ENCODE peak calls at places on chromosome 11, in nine cellular contexts. W is vagina; S is mammary epithelial cell; Y is kidney; J is CD8-positive, alpha-beta T cell; M is heart right ventricle; H is GM23248; A is colonic mucosa; N is PC-3. G is an unnamed sample.

GRCh38 chr11:1128333-1129142 is 29.2 kb upstream of the MUC5AC start:
- DNase-seq in M (no peak), J (no peak), S (no peak), H (no peak), A (no peak), Y (peak), N (no peak), W (no peak), G (no peak)

GRCh38 chr11:18392434-18393321 is 1.7 kb upstream of the LDHA start:
- DNase-seq in N (no peak), Y (no peak), J (no peak), S (peak), H (peak), W (no peak), A (no peak), M (no peak), G (no peak)

GRCh38 chr11:63375434-63375833 is 5.8 kb downstream of the SLC22A9 start:
- DNase-seq in H (no peak), Y (no peak), S (no peak), A (no peak), J (no peak), M (no peak), W (no peak), N (no peak), G (no peak)

GRCh38 chr11:128424271-128424709 is 163.1 kb downstream of the ETS1 start:
- DNase-seq in A (peak), M (peak), Y (peak), W (no peak), S (no peak), N (no peak), H (peak), J (no peak), G (no peak)

GRCh38 chr11:5369793-5370192 is 13.8 kb upstream of the OR51M1 start:
- DNase-seq in A (no peak), J (no peak), H (peak), N (peak), Y (no peak), W (no peak), M (no peak), S (no peak), G (no peak)

GRCh38 chr11:68610452-68611116 is 73.8 kb upstream of the GAL start:
- DNase-seq in N (no peak), S (no peak), Y (no peak), A (no peak), W (no peak), H (peak), M (no peak), J (no peak), G (no peak)

GRCh38 chr11:134857035-134857434 is 445.0 kb upstream of the B3GAT1 start:
- DNase-seq in Y (no peak), S (no peak), A (no peak), M (no peak), H (no peak), W (no peak), J (no peak), N (no peak), G (no peak)

GRCh38 chr11:882593-882992 is 28.0 kb downstream of the CHID1 start:
- DNase-seq in J (no peak), Y (no peak), N (no peak), S (no peak), M (no peak), W (no peak), H (no peak), A (no peak), G (no peak)

GRCh38 chr11:61279934-61280656 is 15.0 kb downstream of the VWCE start:
- DNase-seq in J (no peak), Y (peak), A (no peak), W (no peak), S (peak), H (peak), N (peak), M (no peak), G (no peak)

GRCh38 chr11:124075841-124076571 is 34.9 kb upstream of the OR10G7 start:
- DNase-seq in J (no peak), N (no peak), H (peak), Y (peak), M (no peak), S (no peak), A (peak), W (no peak), G (peak)

GRCh38 chr11:14578551-14578956 is 58.4 kb upstream of the PSMA1 start:
- DNase-seq in J (peak), H (no peak), N (peak), M (peak), S (peak), Y (no peak), W (no peak), A (peak), G (no peak)

GRCh38 chr11:75566763-75567279 is 4.8 kb downstream of the SERPINH1 start:
- DNase-seq in N (no peak), J (no peak), S (no peak), W (no peak), A (no peak), Y (no peak), H (no peak), M (no peak), G (no peak)

GRCh38 chr11:19508166-19508565 is 204.5 kb upstream of the NAV2 start:
- DNase-seq in N (peak), W (no peak), A (peak), S (no peak), H (peak), Y (no peak), J (no peak), M (no peak), G (no peak)

GRCh38 chr11:31798057-31799035 is 12.8 kb downstream of the PAX6 start:
- DNase-seq in N (no peak), M (no peak), J (no peak), S (no peak), A (no peak), H (peak), W (peak), Y (no peak), G (no peak)

GRCh38 chr11:1298695-1299492 is 10.5 kb downstream of the TOLLIP start:
- DNase-seq in S (peak), A (peak), N (peak), M (peak), Y (peak), J (no peak), W (no peak), H (peak), G (peak)

GRCh38 chr11:96197221-96197620 is 145.8 kb downstream of the MAML2 start:
- DNase-seq in S (no peak), N (no peak), H (peak), A (no peak), M (no peak), J (no peak), W (no peak), Y (no peak), G (no peak)

GRCh38 chr11:66595245-66595904 is 2.4 kb downstream of the CCS start:
- DNase-seq in H (peak), Y (peak), S (no peak), A (peak), N (no peak), W (no peak), M (peak), J (no peak), G (no peak)

GRCh38 chr11:77598195-77598594 is 8.4 kb downstream of the AQP11 start:
- DNase-seq in W (no peak), A (no peak), Y (no peak), H (no peak), N (peak), J (no peak), M (no peak), S (no peak), G (no peak)

GRCh38 chr11:14359573-14360031 is 619 bp upstream of the RRAS2 start:
- DNase-seq in Y (no peak), A (no peak), M (no peak), W (no peak), J (no peak), H (peak), S (no peak), N (peak), G (no peak)

GRCh38 chr11:86460461-86461404 is 86.0 kb downstream of the CCDC81 start:
- DNase-seq in Y (no peak), N (peak), H (peak), S (no peak), A (no peak), W (no peak), M (no peak), J (no peak), G (no peak)

GRCh38 chr11:102393272-102393730 is 46.3 kb downstream of the BIRC2 start:
- DNase-seq in M (no peak), J (no peak), H (no peak), W (no peak), N (no peak), A (no peak), S (no peak), Y (no peak), G (no peak)

GRCh38 chr11:67240575-67241389 is 25.5 kb upstream of the GRK2 start:
- DNase-seq in J (peak), A (peak), H (peak), W (no peak), M (peak), Y (peak), S (peak), N (peak), G (no peak)

GRCh38 chr11:10998674-10999073 is 140.8 kb upstream of the ZBED5 start:
- DNase-seq in H (no peak), J (no peak), A (no peak), W (no peak), Y (no peak), S (peak), M (no peak), N (no peak), G (no peak)

GRCh38 chr11:103800406-103801114 is 235.9 kb upstream of the DDI1 start:
- DNase-seq in M (peak), S (no peak), N (no peak), Y (no peak), H (peak), W (no peak), J (no peak), A (no peak), G (no peak)

GRCh38 chr11:49505231-49505630 is 296.8 kb upstream of the FOLH1 start:
- DNase-seq in Y (no peak), W (no peak), N (no peak), J (no peak), M (no peak), A (no peak), H (no peak), S (no peak), G (no peak)

GRCh38 chr11:91308069-91308468 is 916.5 kb upstream of the FAT3 start:
- DNase-seq in S (no peak), M (no peak), W (no peak), H (no peak), A (no peak), J (no peak), N (no peak), Y (no peak), G (no peak)

GRCh38 chr11:57340228-57340627 is 2.1 kb downstream of the P2RX3 start:
- DNase-seq in J (no peak), H (peak), S (no peak), Y (no peak), N (peak), A (no peak), W (no peak), M (no peak), G (no peak)

GRCh38 chr11:70603064-70603755 is 204.9 kb downstream of the CTTN start:
- DNase-seq in N (no peak), M (no peak), J (no peak), H (no peak), W (no peak), A (no peak), Y (peak), S (peak), G (no peak)

GRCh38 chr11:128551641-128552335 is 35.6 kb downstream of the ETS1 start:
- DNase-seq in H (no peak), A (no peak), N (peak), J (no peak), W (no peak), M (no peak), S (no peak), Y (no peak), G (no peak)

GRCh38 chr11:130390071-130390758 is 38.2 kb downstream of the ADAMTS8 start:
- DNase-seq in J (no peak), N (peak), H (peak), A (no peak), Y (no peak), W (no peak), S (peak), M (no peak), G (peak)

DNA sequence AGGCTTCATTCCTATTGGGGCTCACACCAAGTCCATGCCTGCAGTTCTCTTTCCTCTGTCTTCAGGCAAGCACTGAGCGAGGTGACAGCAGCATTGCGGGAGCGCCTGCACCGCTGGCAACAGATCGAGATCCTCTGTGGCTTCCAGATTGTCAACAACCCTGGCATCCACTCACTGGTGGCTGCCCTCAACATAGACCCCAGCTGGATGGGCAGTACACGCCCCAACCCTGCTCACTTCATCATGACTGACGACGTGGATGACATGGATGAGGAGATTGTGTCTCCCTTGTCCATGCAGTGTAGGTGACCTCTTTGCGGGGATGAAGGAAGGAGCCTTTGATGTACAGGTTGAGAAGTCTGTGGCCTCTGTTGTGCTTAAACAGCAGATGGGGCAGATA is 11.4 kb upstream of the RRM1 start:
- DNase-seq in H (no peak), N (no peak), Y (no peak), W (no peak), J (no peak), M (no peak), A (no peak), S (no peak), G (no peak)
- H3K27ac ChIP-seq in H (no peak), N (no peak), Y (no peak), W (no peak), J (no peak), M (no peak), A (no peak), S (no peak), G (no peak)

DNA sequence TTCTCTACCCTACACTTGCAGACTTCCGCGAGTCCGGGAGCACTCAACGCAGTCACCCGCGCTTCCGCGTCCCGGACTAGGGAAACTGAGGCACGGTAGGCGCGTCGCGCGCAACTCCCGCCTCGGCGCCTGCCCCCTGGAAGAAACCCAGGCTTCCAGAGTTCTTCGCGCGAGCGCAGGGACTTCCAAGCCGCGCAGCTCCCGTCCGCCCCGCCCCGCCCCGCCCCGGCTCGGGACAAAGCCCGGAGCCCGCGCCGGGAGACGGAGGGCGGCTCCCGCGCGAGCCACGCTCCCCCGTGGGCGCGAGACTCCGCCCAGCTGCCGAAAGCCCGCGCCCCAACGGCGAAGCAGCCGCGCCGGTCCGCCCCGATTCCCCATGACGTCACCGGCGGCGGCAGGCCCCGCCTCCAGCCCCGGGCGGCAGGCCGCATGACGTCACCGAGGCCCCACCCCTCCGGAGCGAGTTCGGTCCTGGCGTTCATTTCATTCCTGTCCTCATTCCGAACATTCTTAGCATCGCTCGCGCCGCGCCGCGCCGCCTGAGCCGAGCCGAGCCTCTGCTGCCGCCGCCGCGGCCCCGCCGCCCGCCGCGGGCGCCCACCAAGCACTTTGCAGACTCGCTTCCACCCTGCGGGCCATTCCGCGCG is at the start of gene TEAD1:
- DNase-seq in M (peak), S (peak), W (no peak), J (peak), A (peak), H (peak), Y (peak), N (peak), G (peak)
- H3K27ac ChIP-seq in M (peak), S (peak), W (peak), J (no peak), A (peak), H (peak), Y (peak), N (peak), G (peak)

GRCh38 chr11:114080219-114080618 is 20.7 kb downstream of the ZBTB16 start:
- DNase-seq in A (no peak), M (no peak), H (peak), W (no peak), J (no peak), N (no peak), Y (no peak), S (no peak), G (no peak)
- H3K27ac ChIP-seq in A (peak), M (peak), H (no peak), W (peak), J (no peak), N (no peak), Y (no peak), S (no peak), G (no peak)

DNA sequence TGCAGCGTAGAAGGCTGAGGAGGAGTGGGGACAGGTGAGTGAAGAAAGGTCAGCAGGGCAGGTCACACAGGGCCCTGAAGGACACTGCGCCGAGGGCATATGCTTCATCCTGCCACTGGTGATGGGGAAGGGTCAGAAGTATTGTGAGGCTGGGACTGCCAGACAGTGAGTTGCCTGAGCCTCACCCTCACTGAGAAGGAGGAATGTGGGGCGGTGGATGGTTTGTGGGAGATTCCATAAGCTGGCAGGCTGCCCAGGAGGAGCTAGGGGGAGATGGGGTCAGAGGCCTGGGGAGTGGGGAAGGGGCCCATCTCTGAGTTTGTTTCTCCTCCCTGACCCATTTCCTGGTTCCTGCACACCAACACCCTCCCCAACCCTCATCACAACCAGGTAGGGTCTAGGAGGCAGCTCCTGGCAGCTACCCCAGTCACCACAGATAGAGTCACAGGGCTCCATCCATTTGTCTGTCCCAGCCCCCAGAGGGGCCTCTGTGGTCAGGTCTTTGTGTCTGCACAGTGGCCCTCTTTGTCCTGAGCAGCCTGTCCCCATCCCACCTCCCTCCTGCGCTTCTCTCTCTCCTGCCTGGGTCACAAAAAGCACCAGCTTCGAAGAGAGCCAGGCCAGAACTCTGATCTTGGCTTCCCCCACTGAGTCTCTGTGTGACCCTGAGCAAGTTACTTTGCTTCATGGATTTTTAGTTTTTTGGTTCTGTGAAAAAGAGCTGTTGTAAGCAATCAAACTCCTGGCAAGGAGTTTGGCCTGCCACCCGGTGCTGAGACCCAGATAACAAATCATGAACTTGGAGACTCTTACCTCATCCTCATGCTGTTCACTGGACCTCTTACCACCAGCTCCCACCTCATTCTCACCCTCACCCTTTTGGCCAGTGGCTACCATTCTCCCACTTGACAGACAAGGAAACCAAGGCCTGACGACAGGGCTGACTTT is 4.6 kb upstream of the P2RY2 start:
- DNase-seq in H (no peak), M (no peak), Y (no peak), A (no peak), W (no peak), N (no peak), S (no peak), J (no peak), G (no peak)
- H3K27ac ChIP-seq in H (no peak), M (no peak), Y (no peak), A (no peak), W (no peak), N (no peak), S (no peak), J (no peak), G (no peak)

DNA sequence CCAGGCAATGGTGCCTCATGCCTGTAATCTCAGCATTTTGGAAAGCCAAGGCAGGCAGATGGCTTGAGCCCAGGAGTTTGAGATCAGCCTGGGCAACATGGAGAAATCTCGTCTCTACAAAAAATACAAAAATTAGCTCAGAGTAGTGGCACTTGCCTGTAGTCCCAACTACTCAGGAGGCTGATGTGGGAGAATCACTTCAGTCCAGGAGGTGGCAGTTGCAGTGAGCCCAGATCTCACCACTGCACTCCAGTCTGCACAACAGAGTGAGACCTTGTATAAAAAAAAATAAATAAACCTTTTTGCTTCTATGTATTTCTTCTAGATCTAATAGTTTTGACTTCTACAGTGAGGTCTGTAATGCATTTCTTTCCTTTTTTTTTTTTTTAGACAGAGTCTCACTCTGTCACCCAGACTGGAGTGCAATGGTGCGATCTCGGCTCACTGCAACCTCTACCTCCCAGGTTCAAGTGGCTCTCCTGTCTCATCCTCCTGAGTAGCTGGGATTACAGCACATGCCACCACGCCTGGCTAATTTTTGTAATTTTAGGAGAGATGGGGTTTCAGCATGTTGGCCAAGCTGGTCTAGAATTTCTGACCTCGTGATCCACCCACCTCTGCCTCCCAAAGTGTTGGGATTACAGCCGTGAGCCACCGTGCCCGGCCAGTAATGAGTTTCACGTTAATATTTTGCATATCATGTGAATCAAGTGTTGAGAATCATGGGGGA is 18.1 kb upstream of the RDX start:
- DNase-seq in N (no peak), Y (no peak), S (no peak), H (no peak), J (no peak), W (no peak), M (no peak), A (no peak), G (no peak)
- H3K27ac ChIP-seq in N (no peak), Y (no peak), S (no peak), H (no peak), J (no peak), W (no peak), M (no peak), A (no peak), G (no peak)

GRCh38 chr11:114122668-114123067 is 63.2 kb downstream of the ZBTB16 start:
- DNase-seq in N (no peak), W (no peak), Y (no peak), H (no peak), J (no peak), M (no peak), S (no peak), A (no peak), G (no peak)
- H3K27ac ChIP-seq in N (no peak), W (no peak), Y (no peak), H (no peak), J (no peak), M (no peak), S (no peak), A (no peak), G (no peak)

DNA sequence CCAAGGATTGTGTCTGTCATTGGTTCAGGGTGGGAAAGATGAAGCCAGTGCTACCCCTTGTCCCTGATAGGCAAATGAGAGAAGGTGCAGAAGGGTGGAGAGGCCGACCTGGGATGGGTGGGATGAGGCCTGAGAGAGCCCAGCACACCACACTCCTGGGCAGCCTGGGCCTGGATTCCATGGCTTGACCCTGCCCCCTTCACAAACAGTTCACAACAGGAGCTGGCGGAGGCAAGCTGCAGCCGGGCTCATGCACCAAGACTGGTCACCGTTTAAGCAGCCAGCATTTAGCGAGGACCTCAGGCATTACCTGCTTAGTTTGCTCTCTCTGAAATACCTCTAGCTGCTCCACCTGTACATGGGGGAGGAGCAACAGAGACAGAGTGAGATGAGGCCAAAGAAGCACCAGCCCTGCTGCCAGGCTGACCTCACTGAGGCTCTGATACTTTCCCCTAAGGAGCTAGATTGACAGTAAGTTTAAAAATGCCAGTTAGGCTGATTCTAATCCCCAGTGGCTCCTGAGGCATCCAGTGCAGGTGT is 13.5 kb downstream of the IL18BP start:
- DNase-seq in S (no peak), A (no peak), N (no peak), W (no peak), H (no peak), J (no peak), Y (no peak), M (no peak), G (no peak)
- H3K27ac ChIP-seq in S (no peak), A (no peak), N (no peak), W (peak), H (peak), J (no peak), Y (peak), M (peak), G (peak)

G was measured in substantia nigra.